ENCODE peak calls at places on chromosomes 2 and 18, in four cellular contexts. R, O, U and P are unnamed samples.

GRCh38 chr2:239137890-239138283 is 262.9 kb downstream of the HDAC4 start:
- DNase-seq in O (no peak), R (no peak), U (no peak), P (no peak)

GRCh38 chr2:54968561-54969218 is 81.6 kb downstream of the RTN4 start:
- DNase-seq in U (no peak), R (no peak), O (no peak), P (no peak)

GRCh38 chr2:151182396-151182795 is 79.3 kb downstream of the RBM43 start:
- DNase-seq in R (no peak), U (no peak), O (no peak), P (no peak)

GRCh38 chr2:141381946-141382345 is 748.9 kb downstream of the LRP1B start:
- DNase-seq in U (no peak), O (no peak), R (no peak), P (no peak)

GRCh38 chr18:73556904-73557303 is 590.7 kb downstream of the FBXO15 start:
- DNase-seq in R (no peak), O (no peak), U (no peak), P (no peak)

GRCh38 chr2:26850002-26850431 is 2.1 kb downstream of the DPYSL5 start:
- DNase-seq in R (no peak), U (no peak), O (no peak), P (no peak)

GRCh38 chr2:221657821-221658220 is 85.7 kb upstream of the EPHA4 start:
- DNase-seq in R (no peak), U (no peak), O (no peak), P (no peak)

GRCh38 chr2:163191372-163191771 is 352.8 kb upstream of the KCNH7 start:
- DNase-seq in O (peak), U (no peak), R (peak), P (no peak)

GRCh38 chr2:46780411-46780800 is 135.2 kb downstream of the MCFD2 start:
- DNase-seq in R (no peak), O (no peak), U (peak), P (no peak)

GRCh38 chr2:167294031-167294774 is 405.9 kb downstream of the XIRP2 start:
- DNase-seq in O (peak), R (no peak), U (no peak), P (no peak)

GRCh38 chr2:59529738-59530137 is 1023.7 kb downstream of the BCL11A start:
- DNase-seq in U (no peak), O (no peak), R (no peak), P (no peak)

GRCh38 chr18:75638223-75638596 is 210.7 kb upstream of the SMIM21 start:
- DNase-seq in O (peak), U (no peak), R (no peak), P (no peak)
- TF ChIP-seq CTCF in O (peak), U (no peak), R (no peak), P (no peak)

GRCh38 chr2:74632209-74632938 is 15.8 kb downstream of the M1AP start:
- DNase-seq in R (no peak), O (peak), U (no peak), P (no peak)
- TF ChIP-seq CTCF in R (no peak), O (peak), U (no peak), P (peak)

DNA sequence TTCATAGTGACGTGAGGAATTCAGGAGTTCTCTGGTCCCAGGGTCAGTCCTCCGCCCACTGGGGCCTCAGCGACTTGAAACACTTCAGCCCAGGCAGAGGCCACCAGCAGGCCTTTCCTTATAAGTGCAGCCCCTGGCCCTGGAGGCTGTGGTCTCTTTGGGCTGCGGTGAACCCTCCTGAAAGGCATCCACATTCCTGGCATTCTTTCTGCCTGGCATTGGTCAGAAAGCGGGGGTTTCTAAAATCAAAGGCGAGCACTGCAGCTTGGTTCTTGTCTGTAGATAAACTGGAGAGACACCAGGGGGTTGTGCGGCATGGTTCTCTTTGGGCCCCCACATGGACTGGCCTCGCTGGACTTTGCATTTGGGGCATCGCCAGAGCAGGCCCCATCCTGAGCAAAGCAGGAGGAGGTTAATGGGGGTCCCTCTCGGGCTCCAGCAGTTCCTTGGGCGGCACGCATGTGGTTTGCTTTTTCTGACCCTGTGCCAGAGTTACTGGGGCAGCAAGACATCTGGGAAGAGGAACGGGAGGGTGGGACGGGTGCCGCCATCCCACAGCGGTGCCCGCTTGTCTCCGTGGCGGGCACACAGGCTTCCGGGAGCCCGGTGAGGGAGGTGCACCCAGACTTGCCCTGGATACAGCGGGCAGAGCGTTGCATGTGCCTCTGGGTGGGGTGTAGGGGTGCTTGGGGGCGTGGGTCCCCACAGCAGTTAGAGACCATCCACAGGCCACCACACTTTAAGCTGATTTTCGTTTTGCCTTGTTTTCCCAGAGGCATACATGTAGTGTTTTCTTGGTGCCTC is 44.9 kb downstream of the SH3BP4 start:
- DNase-seq in O (peak), U (peak), R (no peak), P (peak)
- TF ChIP-seq CTCF in O (peak), U (no peak), R (no peak), P (peak)

GRCh38 chr2:240889601-240890560 is 6.1 kb downstream of the MAB21L4 start:
- DNase-seq in R (no peak), U (no peak), O (no peak), P (no peak)

GRCh38 chr2:240888890-240889573 is 6.9 kb downstream of the MAB21L4 start:
- DNase-seq in O (no peak), R (no peak), U (no peak), P (no peak)

GRCh38 chr2:240887631-240888030 is 8.3 kb downstream of the MAB21L4 start:
- DNase-seq in R (no peak), O (no peak), U (no peak), P (no peak)

GRCh38 chr2:240886678-240887574 is 9.0 kb downstream of the MAB21L4 start:
- DNase-seq in O (no peak), U (no peak), R (no peak), P (no peak)

DNA sequence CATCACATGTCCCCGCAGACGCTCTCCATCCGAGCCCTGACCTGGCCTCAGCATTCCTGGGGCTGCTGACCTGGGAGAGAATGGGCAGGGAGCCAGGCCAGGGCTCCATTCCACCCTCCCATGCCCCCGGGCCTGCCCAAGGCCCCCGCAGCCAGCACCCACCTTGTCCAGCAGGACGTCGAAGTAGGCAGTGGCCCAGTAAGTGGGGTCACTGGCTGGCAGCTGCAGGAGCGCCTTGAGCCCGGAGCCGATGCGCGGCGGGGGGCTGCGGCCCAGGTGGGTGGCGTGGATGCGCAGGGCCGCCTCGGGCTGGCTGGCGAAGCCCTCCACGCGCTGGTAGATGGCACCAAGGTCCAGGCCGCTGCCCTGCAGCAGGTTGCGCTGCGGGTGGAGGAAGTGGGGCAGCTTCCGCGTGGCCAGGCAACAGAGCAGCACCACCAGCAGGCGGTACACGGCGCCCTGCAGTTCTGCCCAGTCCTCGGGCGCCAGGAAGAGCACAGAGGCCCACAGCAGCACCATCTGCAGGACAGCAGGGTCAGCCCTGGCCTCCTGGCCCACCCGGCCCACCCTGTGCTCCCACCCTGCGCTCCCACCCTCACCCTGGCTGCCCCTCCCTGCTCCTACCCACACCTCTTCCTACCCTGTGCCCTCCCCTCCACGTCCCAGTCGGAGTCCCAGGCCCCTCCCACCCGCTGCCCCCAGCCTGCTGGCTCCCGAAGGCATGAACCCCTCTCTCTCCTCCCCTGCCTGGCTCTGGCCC is 7.6 kb downstream of the MAB21L4 start:
- DNase-seq in O (no peak), R (no peak), U (no peak), P (no peak)
- TF ChIP-seq CTCF in O (no peak), R (no peak), U (no peak), P (no peak)

DNA sequence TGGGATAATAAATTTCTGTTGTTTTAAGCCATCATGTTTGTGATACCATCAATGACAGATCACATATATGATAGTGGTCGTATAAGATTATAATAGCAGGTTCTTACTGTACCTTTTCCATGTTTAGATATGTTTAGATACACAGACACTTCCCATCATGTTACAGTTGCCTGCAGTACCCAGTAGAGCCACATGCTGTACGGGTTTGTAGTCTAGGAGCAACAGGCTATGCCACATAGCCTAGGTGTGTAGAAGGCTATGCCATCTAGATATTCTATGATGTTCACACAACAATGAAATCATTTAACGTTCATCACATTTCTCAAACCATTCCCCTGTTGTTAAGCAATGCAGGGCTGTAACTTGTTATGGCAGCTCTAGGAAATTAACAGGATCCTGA is 132.9 kb upstream of the SH3BP4 start:
- DNase-seq in R (no peak), O (no peak), U (no peak), P (no peak)
- TF ChIP-seq CTCF in R (no peak), O (peak), U (no peak), P (no peak)

DNA sequence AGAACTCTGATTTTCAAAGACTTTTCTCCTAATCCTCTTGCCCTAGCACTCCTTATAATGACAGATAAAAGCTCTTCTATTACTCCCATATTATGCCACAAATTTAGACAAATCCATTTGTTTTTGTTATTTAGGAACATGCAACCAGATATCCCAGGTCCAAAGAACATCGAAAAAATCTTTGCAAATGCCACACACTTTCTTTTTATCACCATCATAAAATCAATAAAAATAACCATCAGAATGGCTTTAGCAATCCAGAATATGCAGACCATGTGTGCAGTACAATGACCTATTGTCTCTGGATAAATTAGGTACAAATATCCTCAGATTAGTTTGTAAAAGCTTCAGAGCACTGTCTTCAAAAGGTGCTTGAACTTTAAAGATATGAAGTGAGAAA is 376.2 kb upstream of the TCF4 start:
- DNase-seq in O (no peak), R (no peak), U (no peak), P (no peak)
- TF ChIP-seq CTCF in O (no peak), R (no peak), U (no peak), P (no peak)

DNA sequence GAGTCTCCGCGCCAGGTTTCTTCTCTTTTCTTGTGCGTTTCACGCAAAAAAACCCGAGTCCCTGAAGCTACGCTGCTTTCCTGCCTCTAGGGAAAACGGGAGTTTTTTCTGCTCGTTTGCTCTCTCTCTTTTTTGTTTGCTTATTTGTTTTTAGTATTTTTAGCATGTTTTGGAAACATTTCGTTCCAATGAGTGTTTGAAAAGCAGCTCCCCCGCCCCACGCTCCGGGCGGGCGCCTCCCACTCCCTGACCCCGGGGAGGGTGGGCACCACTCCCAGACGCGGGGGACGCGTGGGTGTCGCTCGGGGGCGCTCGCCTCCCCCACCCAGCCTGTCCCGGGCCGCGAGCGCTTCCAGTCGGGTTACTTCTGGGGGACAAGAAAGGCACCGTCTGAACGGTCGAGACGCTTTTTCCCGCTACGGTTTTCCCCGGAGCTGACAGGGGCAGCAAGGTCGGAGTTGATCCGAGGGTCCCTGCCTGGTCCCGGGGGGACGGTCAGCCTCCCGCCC is 446 bp upstream of the EFHD1 start:
- DNase-seq in O (peak), U (no peak), R (peak), P (no peak)
- TF ChIP-seq CTCF in O (no peak), U (no peak), R (no peak), P (no peak)

GRCh38 chr2:159164457-159164894 is 122.0 kb downstream of the WDSUB1 start:
- DNase-seq in R (no peak), U (no peak), O (no peak), P (no peak)

GRCh38 chr2:159172403-159172802 is 114.1 kb downstream of the WDSUB1 start:
- DNase-seq in U (no peak), O (no peak), R (no peak), P (no peak)

GRCh38 chr2:159165065-159165464 is 121.4 kb downstream of the WDSUB1 start:
- DNase-seq in O (no peak), U (no peak), R (no peak), P (no peak)

GRCh38 chr2:159169187-159169586 is 117.3 kb downstream of the WDSUB1 start:
- DNase-seq in O (peak), U (no peak), R (no peak), P (no peak)

GRCh38 chr2:159168707-159169106 is 117.8 kb downstream of the WDSUB1 start:
- DNase-seq in U (no peak), O (peak), R (no peak), P (no peak)
- TF ChIP-seq CTCF in U (no peak), O (peak), R (peak), P (peak)

DNA sequence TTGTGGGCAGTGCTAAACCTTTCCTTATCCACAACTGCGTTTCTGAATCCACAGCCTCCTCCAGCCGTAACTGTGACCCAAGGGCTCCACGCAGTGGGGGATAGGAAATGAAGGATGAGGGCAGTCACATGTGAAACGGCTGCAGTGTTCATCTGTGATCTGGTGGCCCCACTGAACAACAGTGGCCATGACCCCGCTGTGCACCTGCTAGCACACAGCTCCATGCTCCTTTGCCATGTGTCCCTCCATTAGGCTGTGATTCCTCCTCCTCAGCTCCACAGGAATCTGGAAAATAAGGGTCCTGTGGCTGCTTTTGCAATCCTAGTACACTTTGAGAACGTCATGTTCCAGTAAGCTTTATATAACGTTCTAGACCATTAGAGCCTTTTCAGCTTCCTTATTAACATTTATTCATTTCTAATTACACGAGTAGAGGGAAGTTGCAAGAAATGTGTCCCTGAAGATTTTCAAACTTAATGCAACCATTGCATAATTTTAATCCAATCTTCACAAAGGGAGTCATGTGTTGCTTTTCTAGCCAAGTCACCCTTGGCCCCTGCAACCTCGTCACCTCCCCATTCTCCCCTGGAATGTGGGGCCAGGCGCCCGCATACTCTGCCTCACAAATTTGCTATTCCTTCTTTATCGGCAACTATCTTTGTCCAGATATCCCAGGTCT is 7.1 kb upstream of the NAPG start:
- DNase-seq in R (no peak), O (peak), U (no peak), P (no peak)
- TF ChIP-seq CTCF in R (no peak), O (peak), U (no peak), P (peak)

GRCh38 chr2:197312186-197312585 is 1.6 kb upstream of the ANKRD44 start:
- DNase-seq in U (no peak), R (no peak), O (no peak), P (no peak)

GRCh38 chr2:197311521-197312033 is 997 bp upstream of the ANKRD44 start:
- DNase-seq in U (no peak), O (no peak), R (no peak), P (no peak)

GRCh38 chr2:197310271-197310939 is at the start of gene ANKRD44:
- DNase-seq in O (peak), R (peak), U (peak), P (peak)

GRCh38 chr2:197309369-197310231 is 980 bp downstream of the ANKRD44 start:
- DNase-seq in U (no peak), R (peak), O (peak), P (no peak)

DNA sequence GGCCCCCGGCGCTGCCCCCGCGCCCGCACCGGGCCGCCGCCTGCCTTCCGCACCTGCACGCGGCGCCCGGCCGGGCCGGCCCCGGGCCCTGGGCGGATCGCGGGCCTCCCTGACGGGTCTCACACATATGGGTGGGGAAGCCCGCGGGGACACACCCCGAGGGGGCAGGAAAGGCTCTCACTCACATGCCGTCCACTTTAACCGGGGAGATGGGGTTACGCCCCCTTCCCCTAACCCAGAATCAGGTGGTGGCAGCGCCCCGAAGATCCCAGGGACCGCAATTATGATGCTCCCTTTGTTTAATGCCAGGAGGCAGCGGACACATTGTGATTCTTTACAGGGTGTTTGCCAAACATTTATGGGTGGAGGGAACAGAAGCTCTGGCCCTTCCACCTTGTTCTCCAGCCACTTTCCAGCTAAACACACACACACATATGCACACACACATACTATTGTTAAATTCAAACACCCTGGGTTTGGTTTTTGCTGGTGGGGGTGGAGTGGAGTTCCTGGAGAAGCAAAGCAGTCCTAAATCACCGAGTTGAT is 433 bp upstream of the ANKRD44 start:
- DNase-seq in R (no peak), O (peak), U (no peak), P (no peak)
- TF ChIP-seq CTCF in R (no peak), O (no peak), U (no peak), P (no peak)